ENCODE peak calls at places on chromosome 13, in nine cellular contexts. One of them, this sample, is unnamed.

GRCh38 chr13:110436276-110436675 is 125.2 kb downstream of the RAB20 start:
- DNase-seq in tibial nerve: no peak
- DNase-seq in lower lobe of right lung: no peak
- DNase-seq in right cardiac atrium: no peak
- DNase-seq in CD4-positive, CD25-positive, alpha-beta regulatory T cell: no peak
- DNase-seq in astrocyte: peak
- DNase-seq in H9: no peak
- DNase-seq in GM23338: no peak
- DNase-seq in heart left ventricle: no peak
- DNase-seq in this sample: no peak

GRCh38 chr13:107612376-107612775 is 603.0 kb downstream of the LIG4 start:
- DNase-seq in tibial nerve: no peak
- DNase-seq in lower lobe of right lung: no peak
- DNase-seq in right cardiac atrium: no peak
- DNase-seq in CD4-positive, CD25-positive, alpha-beta regulatory T cell: no peak
- DNase-seq in astrocyte: no peak
- DNase-seq in H9: no peak
- DNase-seq in GM23338: no peak
- DNase-seq in heart left ventricle: no peak
- DNase-seq in this sample: no peak

GRCh38 chr13:50712469-50712868 is 131.0 kb downstream of the DLEU7 start:
- DNase-seq in tibial nerve: no peak
- DNase-seq in lower lobe of right lung: no peak
- DNase-seq in right cardiac atrium: no peak
- DNase-seq in CD4-positive, CD25-positive, alpha-beta regulatory T cell: no peak
- DNase-seq in astrocyte: no peak
- DNase-seq in H9: no peak
- DNase-seq in GM23338: no peak
- DNase-seq in heart left ventricle: no peak
- DNase-seq in this sample: no peak

GRCh38 chr13:20125129-20125782 is 35.6 kb downstream of the GJA3 start:
- DNase-seq in tibial nerve: no peak
- DNase-seq in lower lobe of right lung: no peak
- DNase-seq in right cardiac atrium: no peak
- DNase-seq in CD4-positive, CD25-positive, alpha-beta regulatory T cell: no peak
- DNase-seq in astrocyte: peak
- DNase-seq in H9: peak
- DNase-seq in GM23338: no peak
- DNase-seq in heart left ventricle: no peak
- DNase-seq in this sample: no peak

GRCh38 chr13:60441761-60442160 is 44.7 kb downstream of the TDRD3 start:
- DNase-seq in tibial nerve: no peak
- DNase-seq in lower lobe of right lung: no peak
- DNase-seq in right cardiac atrium: no peak
- DNase-seq in CD4-positive, CD25-positive, alpha-beta regulatory T cell: no peak
- DNase-seq in astrocyte: no peak
- DNase-seq in H9: no peak
- DNase-seq in GM23338: no peak
- DNase-seq in heart left ventricle: no peak
- DNase-seq in this sample: no peak

GRCh38 chr13:103236213-103236612 is 170.0 kb upstream of the SLC10A2 start:
- DNase-seq in tibial nerve: no peak
- DNase-seq in lower lobe of right lung: no peak
- DNase-seq in right cardiac atrium: no peak
- DNase-seq in CD4-positive, CD25-positive, alpha-beta regulatory T cell: no peak
- DNase-seq in astrocyte: no peak
- DNase-seq in H9: no peak
- DNase-seq in GM23338: peak
- DNase-seq in heart left ventricle: no peak
- DNase-seq in this sample: no peak

GRCh38 chr13:21014139-21014665 is 47.2 kb downstream of the LATS2 start:
- DNase-seq in tibial nerve: no peak
- DNase-seq in lower lobe of right lung: no peak
- DNase-seq in right cardiac atrium: no peak
- DNase-seq in CD4-positive, CD25-positive, alpha-beta regulatory T cell: no peak
- DNase-seq in astrocyte: peak
- DNase-seq in H9: no peak
- DNase-seq in GM23338: no peak
- DNase-seq in heart left ventricle: no peak
- DNase-seq in this sample: no peak

GRCh38 chr13:41268764-41269163 is 5.4 kb upstream of the MTRF1 start:
- DNase-seq in tibial nerve: no peak
- DNase-seq in lower lobe of right lung: no peak
- DNase-seq in right cardiac atrium: no peak
- DNase-seq in CD4-positive, CD25-positive, alpha-beta regulatory T cell: no peak
- DNase-seq in astrocyte: peak
- DNase-seq in H9: no peak
- DNase-seq in GM23338: peak
- DNase-seq in heart left ventricle: no peak
- DNase-seq in this sample: no peak

GRCh38 chr13:39961036-39961435 is 305.6 kb downstream of the COG6 start:
- DNase-seq in tibial nerve: no peak
- DNase-seq in lower lobe of right lung: no peak
- DNase-seq in right cardiac atrium: no peak
- DNase-seq in CD4-positive, CD25-positive, alpha-beta regulatory T cell: no peak
- DNase-seq in astrocyte: no peak
- DNase-seq in H9: no peak
- DNase-seq in GM23338: no peak
- DNase-seq in heart left ventricle: no peak
- DNase-seq in this sample: no peak

GRCh38 chr13:48161530-48162179 is 66.8 kb upstream of the MED4 start:
- DNase-seq in tibial nerve: peak
- DNase-seq in lower lobe of right lung: peak
- DNase-seq in right cardiac atrium: peak
- DNase-seq in CD4-positive, CD25-positive, alpha-beta regulatory T cell: no peak
- DNase-seq in astrocyte: no peak
- DNase-seq in H9: no peak
- DNase-seq in GM23338: no peak
- DNase-seq in heart left ventricle: peak
- DNase-seq in this sample: no peak

GRCh38 chr13:26326562-26326961 is 72.6 kb downstream of the CDK8 start:
- DNase-seq in tibial nerve: no peak
- DNase-seq in lower lobe of right lung: no peak
- DNase-seq in right cardiac atrium: no peak
- DNase-seq in CD4-positive, CD25-positive, alpha-beta regulatory T cell: no peak
- DNase-seq in astrocyte: no peak
- DNase-seq in H9: no peak
- DNase-seq in GM23338: no peak
- DNase-seq in heart left ventricle: no peak
- DNase-seq in this sample: no peak

GRCh38 chr13:110887955-110888333 is 26.9 kb downstream of the ANKRD10 start:
- DNase-seq in tibial nerve: no peak
- DNase-seq in lower lobe of right lung: no peak
- DNase-seq in right cardiac atrium: no peak
- DNase-seq in CD4-positive, CD25-positive, alpha-beta regulatory T cell: no peak
- DNase-seq in astrocyte: no peak
- DNase-seq in H9: no peak
- DNase-seq in GM23338: peak
- DNase-seq in heart left ventricle: no peak
- DNase-seq in this sample: peak

GRCh38 chr13:71278512-71278911 is 588.5 kb downstream of the DACH1 start:
- DNase-seq in tibial nerve: no peak
- DNase-seq in lower lobe of right lung: no peak
- DNase-seq in right cardiac atrium: no peak
- DNase-seq in CD4-positive, CD25-positive, alpha-beta regulatory T cell: no peak
- DNase-seq in astrocyte: no peak
- DNase-seq in H9: no peak
- DNase-seq in GM23338: no peak
- DNase-seq in heart left ventricle: no peak
- DNase-seq in this sample: no peak

GRCh38 chr13:30308548-30308947 is 1.2 kb upstream of the KATNAL1 start:
- DNase-seq in tibial nerve: no peak
- DNase-seq in lower lobe of right lung: no peak
- DNase-seq in right cardiac atrium: no peak
- DNase-seq in CD4-positive, CD25-positive, alpha-beta regulatory T cell: no peak
- DNase-seq in astrocyte: peak
- DNase-seq in H9: no peak
- DNase-seq in GM23338: no peak
- DNase-seq in heart left ventricle: no peak
- DNase-seq in this sample: no peak

DNA sequence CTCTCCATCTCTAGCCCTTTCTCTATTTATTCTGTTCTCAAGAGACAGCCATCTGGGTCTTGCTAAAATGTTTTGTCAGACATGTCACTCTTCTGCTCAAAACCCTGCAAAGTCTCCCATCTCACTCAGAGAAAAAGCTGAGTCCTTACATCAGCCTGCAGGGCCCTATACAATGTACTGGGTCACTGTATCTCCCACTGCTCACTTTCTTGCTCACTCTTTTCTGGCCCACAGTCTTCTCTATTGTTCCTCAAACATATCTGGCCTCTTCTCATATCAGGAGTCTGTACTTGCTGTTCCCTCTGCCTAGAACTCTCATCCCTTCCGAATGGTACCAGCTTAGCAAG is 189.2 kb downstream of the ENOX1 start:
- DNase-seq in tibial nerve: no peak
- DNase-seq in lower lobe of right lung: no peak
- DNase-seq in right cardiac atrium: no peak
- DNase-seq in CD4-positive, CD25-positive, alpha-beta regulatory T cell: no peak
- DNase-seq in astrocyte: no peak
- DNase-seq in H9: no peak
- DNase-seq in GM23338: no peak
- DNase-seq in heart left ventricle: no peak
- DNase-seq in this sample: no peak
- H3K27ac ChIP-seq in tibial nerve: no peak
- H3K27ac ChIP-seq in lower lobe of right lung: no peak
- H3K27ac ChIP-seq in right cardiac atrium: no peak
- H3K27ac ChIP-seq in CD4-positive, CD25-positive, alpha-beta regulatory T cell: no peak
- H3K27ac ChIP-seq in astrocyte: no peak
- H3K27ac ChIP-seq in H9: no peak
- H3K27ac ChIP-seq in GM23338: no peak
- H3K27ac ChIP-seq in heart left ventricle: no peak
- H3K27ac ChIP-seq in this sample: peak

GRCh38 chr13:28741080-28741479 is 22.3 kb upstream of the SLC46A3 start:
- DNase-seq in tibial nerve: no peak
- DNase-seq in lower lobe of right lung: no peak
- DNase-seq in right cardiac atrium: no peak
- DNase-seq in CD4-positive, CD25-positive, alpha-beta regulatory T cell: no peak
- DNase-seq in astrocyte: no peak
- DNase-seq in H9: no peak
- DNase-seq in GM23338: no peak
- DNase-seq in heart left ventricle: no peak
- DNase-seq in this sample: no peak
- H3K27ac ChIP-seq in tibial nerve: no peak
- H3K27ac ChIP-seq in lower lobe of right lung: no peak
- H3K27ac ChIP-seq in right cardiac atrium: no peak
- H3K27ac ChIP-seq in CD4-positive, CD25-positive, alpha-beta regulatory T cell: no peak
- H3K27ac ChIP-seq in astrocyte: no peak
- H3K27ac ChIP-seq in H9: no peak
- H3K27ac ChIP-seq in GM23338: no peak
- H3K27ac ChIP-seq in heart left ventricle: no peak
- H3K27ac ChIP-seq in this sample: no peak

GRCh38 chr13:112062619-112063308 is 4.2 kb upstream of the SOX1 start:
- DNase-seq in tibial nerve: no peak
- DNase-seq in lower lobe of right lung: no peak
- DNase-seq in right cardiac atrium: no peak
- DNase-seq in CD4-positive, CD25-positive, alpha-beta regulatory T cell: no peak
- DNase-seq in astrocyte: no peak
- DNase-seq in H9: peak
- DNase-seq in GM23338: peak
- DNase-seq in heart left ventricle: no peak
- DNase-seq in this sample: no peak

GRCh38 chr13:112060899-112061366 is 6.0 kb upstream of the SOX1 start:
- DNase-seq in tibial nerve: no peak
- DNase-seq in lower lobe of right lung: no peak
- DNase-seq in right cardiac atrium: no peak
- DNase-seq in CD4-positive, CD25-positive, alpha-beta regulatory T cell: no peak
- DNase-seq in astrocyte: no peak
- DNase-seq in H9: peak
- DNase-seq in GM23338: peak
- DNase-seq in heart left ventricle: no peak
- DNase-seq in this sample: no peak

GRCh38 chr13:112060431-112060830 is 6.5 kb upstream of the SOX1 start:
- DNase-seq in tibial nerve: no peak
- DNase-seq in lower lobe of right lung: no peak
- DNase-seq in right cardiac atrium: no peak
- DNase-seq in CD4-positive, CD25-positive, alpha-beta regulatory T cell: no peak
- DNase-seq in astrocyte: no peak
- DNase-seq in H9: no peak
- DNase-seq in GM23338: no peak
- DNase-seq in heart left ventricle: no peak
- DNase-seq in this sample: no peak

GRCh38 chr13:112062047-112062618 is 4.8 kb upstream of the SOX1 start:
- DNase-seq in tibial nerve: no peak
- DNase-seq in lower lobe of right lung: no peak
- DNase-seq in right cardiac atrium: no peak
- DNase-seq in CD4-positive, CD25-positive, alpha-beta regulatory T cell: no peak
- DNase-seq in astrocyte: no peak
- DNase-seq in H9: no peak
- DNase-seq in GM23338: no peak
- DNase-seq in heart left ventricle: no peak
- DNase-seq in this sample: no peak

DNA sequence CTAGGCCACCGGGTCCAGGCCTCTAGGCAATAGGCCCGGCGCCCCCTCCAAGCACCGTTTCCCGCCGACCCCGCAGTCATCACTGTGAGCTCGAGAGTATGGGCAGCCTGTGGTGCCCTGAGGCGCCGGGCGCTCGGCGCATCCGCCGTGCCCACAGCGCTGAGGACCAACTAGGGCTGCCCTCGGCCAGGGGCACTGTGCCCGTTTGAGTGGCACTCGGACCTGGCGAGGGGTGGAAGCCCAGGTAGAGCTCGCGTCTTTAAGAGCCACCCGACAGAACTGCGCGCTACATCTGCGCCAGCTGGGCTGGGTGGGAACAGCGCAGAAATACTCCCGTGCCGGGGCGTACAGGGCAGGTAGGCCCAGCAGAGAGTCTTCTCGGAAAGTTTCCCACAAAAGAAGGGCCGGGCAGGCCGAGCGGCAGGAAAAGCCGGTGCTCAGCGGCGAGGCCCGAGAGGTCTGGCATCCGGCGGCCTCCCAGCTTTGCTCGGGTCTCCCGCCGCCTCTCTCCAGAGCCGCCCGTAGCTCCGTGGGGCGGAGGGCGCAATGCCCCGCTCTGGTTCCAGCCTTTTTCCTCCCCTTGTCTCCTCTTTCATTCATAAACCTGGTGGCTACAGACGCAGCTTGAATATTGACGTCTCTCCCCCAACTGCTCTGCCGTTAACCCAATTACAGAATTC is 5.4 kb upstream of the SOX1 start:
- DNase-seq in tibial nerve: no peak
- DNase-seq in lower lobe of right lung: no peak
- DNase-seq in right cardiac atrium: no peak
- DNase-seq in CD4-positive, CD25-positive, alpha-beta regulatory T cell: no peak
- DNase-seq in astrocyte: no peak
- DNase-seq in H9: peak
- DNase-seq in GM23338: peak
- DNase-seq in heart left ventricle: no peak
- DNase-seq in this sample: no peak
- H3K27ac ChIP-seq in tibial nerve: no peak
- H3K27ac ChIP-seq in lower lobe of right lung: no peak
- H3K27ac ChIP-seq in right cardiac atrium: no peak
- H3K27ac ChIP-seq in CD4-positive, CD25-positive, alpha-beta regulatory T cell: no peak
- H3K27ac ChIP-seq in astrocyte: no peak
- H3K27ac ChIP-seq in H9: no peak
- H3K27ac ChIP-seq in GM23338: no peak
- H3K27ac ChIP-seq in heart left ventricle: no peak
- H3K27ac ChIP-seq in this sample: no peak

DNA sequence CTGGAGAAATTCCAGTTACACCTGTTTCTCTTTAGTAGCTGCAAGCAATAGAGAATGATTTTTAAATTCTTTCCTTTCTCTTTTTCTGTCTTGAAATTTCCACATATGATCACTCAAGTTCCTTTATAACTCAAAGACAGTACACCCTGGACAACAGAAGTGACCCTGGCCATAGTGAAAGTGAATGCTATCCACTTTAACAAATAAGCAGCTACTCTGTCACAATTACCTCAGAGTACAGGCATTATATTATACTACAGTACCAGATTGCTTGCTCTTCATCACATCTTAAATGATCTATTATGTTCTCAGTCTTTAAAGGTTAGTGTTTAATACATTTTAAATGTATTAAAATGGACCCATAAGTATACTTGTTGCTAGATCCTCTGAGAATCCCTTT is 136.2 kb downstream of the KLF12 start:
- DNase-seq in tibial nerve: no peak
- DNase-seq in lower lobe of right lung: no peak
- DNase-seq in right cardiac atrium: no peak
- DNase-seq in CD4-positive, CD25-positive, alpha-beta regulatory T cell: no peak
- DNase-seq in astrocyte: no peak
- DNase-seq in H9: no peak
- DNase-seq in GM23338: no peak
- DNase-seq in heart left ventricle: no peak
- DNase-seq in this sample: no peak
- H3K27ac ChIP-seq in tibial nerve: no peak
- H3K27ac ChIP-seq in lower lobe of right lung: no peak
- H3K27ac ChIP-seq in right cardiac atrium: no peak
- H3K27ac ChIP-seq in CD4-positive, CD25-positive, alpha-beta regulatory T cell: no peak
- H3K27ac ChIP-seq in astrocyte: no peak
- H3K27ac ChIP-seq in H9: no peak
- H3K27ac ChIP-seq in GM23338: no peak
- H3K27ac ChIP-seq in heart left ventricle: no peak
- H3K27ac ChIP-seq in this sample: no peak